ENCODE peak calls at places on chromosome 14, in nine cellular contexts. F is A549, H is uterus, J is testis, L is stomach, P is lung, E is keratinocyte, Z is OCI-LY7, W is heart left ventricle. T is an unnamed sample.

GRCh38 chr14:64525354-64525753 is 15.2 kb upstream of the HSPA2 start:
- DNase-seq in Z (no peak), E (no peak), F (no peak), L (no peak), J (no peak), H (no peak), W (no peak), P (no peak), T (no peak)

GRCh38 chr14:28773917-28774691 is 7.5 kb downstream of the FOXG1 start:
- DNase-seq in W (no peak), J (peak; percentile 74), E (no peak), P (no peak), L (no peak), H (no peak), F (no peak), Z (no peak), T (no peak)

GRCh38 chr14:90575781-90576180 is 179.0 kb downstream of the CALM1 start:
- DNase-seq in W (no peak), H (no peak), J (no peak), P (no peak), F (no peak), Z (no peak), L (no peak), E (no peak), T (no peak)

GRCh38 chr14:96065661-96066459 is 26.7 kb downstream of the C14orf132 start:
- DNase-seq in H (peak; percentile 4), Z (no peak), J (no peak), P (no peak), W (no peak), E (no peak), L (no peak), F (no peak), T (no peak)

GRCh38 chr14:69720912-69721311 is 46.0 kb upstream of the SRSF5 start:
- DNase-seq in E (no peak), J (peak; percentile 47), Z (no peak), H (no peak), P (no peak), L (no peak), F (no peak), W (no peak), T (no peak)

GRCh38 chr14:78253986-78254385 is 83.8 kb downstream of the NRXN3 start:
- DNase-seq in W (no peak), H (no peak), E (peak; percentile 72), F (peak; percentile 36), J (no peak), P (no peak), L (no peak), Z (no peak), T (no peak)

GRCh38 chr14:93430889-93431670 is at the start of gene UNC79:
- DNase-seq in W (no peak), P (no peak), F (no peak), L (no peak), J (peak; percentile 39), H (no peak), E (no peak), Z (no peak), T (peak; percentile 80)

GRCh38 chr14:88856786-88857366 is 32.4 kb downstream of the TTC8 start:
- DNase-seq in W (no peak), J (no peak), E (no peak), P (no peak), F (no peak), Z (no peak), H (no peak), L (no peak), T (no peak)

GRCh38 chr14:68969278-68969677 is 9.8 kb downstream of the ACTN1 start:
- DNase-seq in H (no peak), L (no peak), Z (no peak), J (no peak), F (no peak), E (no peak), P (no peak), W (no peak), T (no peak)

GRCh38 chr14:64915797-64916196 is 1.5 kb downstream of the CHURC1 start:
- DNase-seq in L (no peak), J (no peak), W (no peak), F (no peak), H (no peak), P (no peak), Z (peak; percentile 15), E (no peak), T (no peak)

GRCh38 chr14:74510955-74511354 is 17.4 kb downstream of the ISCA2 start:
- DNase-seq in H (no peak), P (no peak), L (no peak), Z (no peak), J (no peak), F (no peak), E (no peak), W (no peak), T (no peak)

GRCh38 chr14:60509438-60510253 is 700 bp downstream of the SIX6 start:
- DNase-seq in Z (no peak), L (no peak), P (no peak), E (no peak), W (no peak), H (no peak), J (no peak), F (no peak), T (no peak)

GRCh38 chr14:70808023-70808401 is 1.3 kb downstream of the MAP3K9 start:
- DNase-seq in J (no peak), H (no peak), W (no peak), E (no peak), F (peak; percentile 68), L (peak; percentile 56), Z (peak; percentile 41), P (peak; percentile 54), T (no peak)

GRCh38 chr14:88426271-88426670 is 40.8 kb downstream of the SPATA7 start:
- DNase-seq in J (no peak), P (no peak), H (no peak), L (no peak), W (no peak), F (no peak), Z (no peak), E (no peak), T (no peak)

GRCh38 chr14:70087380-70087697 is 101.4 kb downstream of the SLC8A3 start:
- DNase-seq in Z (no peak), L (no peak), F (no peak), H (no peak), P (no peak), J (no peak), E (no peak), W (no peak), T (no peak)

GRCh38 chr14:104532191-104532555 is 47.4 kb upstream of the C14orf180 start:
- DNase-seq in J (no peak), W (peak; percentile 14), H (no peak), E (no peak), Z (no peak), P (no peak), F (no peak), L (no peak), T (no peak)

GRCh38 chr14:55845963-55846851 is 266.2 kb downstream of the KTN1 start:
- DNase-seq in J (no peak), L (no peak), H (no peak), W (no peak), F (no peak), P (no peak), Z (no peak), E (no peak), T (no peak)

GRCh38 chr14:95185452-95186392 is 28.4 kb upstream of the DICER1 start:
- DNase-seq in Z (no peak), J (peak; percentile 61), F (no peak), W (peak; percentile 74), L (peak; percentile 44), E (no peak), P (peak; percentile 68), H (peak; percentile 57), T (peak; percentile 44)

GRCh38 chr14:69237584-69237983 is 22.4 kb upstream of the GALNT16 start:
- DNase-seq in W (no peak), P (no peak), H (no peak), Z (no peak), F (no peak), J (no peak), E (no peak), L (no peak), T (no peak)

GRCh38 chr14:22598896-22599244 is 770 bp downstream of the ABHD4 start:
- DNase-seq in H (peak; percentile 72), Z (peak; percentile 53), L (peak; percentile 64), W (no peak), J (no peak), P (peak; percentile 46), E (no peak), F (peak; percentile 81), T (peak; percentile 58)

DNA sequence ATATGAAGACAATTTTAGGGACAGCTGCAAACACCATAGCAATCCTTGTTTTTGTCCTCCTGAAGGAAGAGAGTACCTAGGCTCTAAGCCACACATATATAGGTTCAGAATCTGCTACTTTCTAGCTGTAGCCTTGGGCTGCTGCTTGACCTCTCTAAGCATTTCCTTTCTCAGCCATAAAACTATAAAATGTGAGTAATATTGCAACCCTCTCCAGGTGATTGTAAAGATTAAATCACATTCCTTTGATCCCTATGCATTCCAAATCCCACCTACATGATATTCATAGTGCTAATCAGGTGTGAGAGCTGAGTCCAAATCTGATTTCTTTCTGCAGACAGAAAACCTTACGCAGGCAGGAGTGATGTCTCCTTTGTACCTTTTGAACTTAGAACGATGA is 913.5 kb downstream of the VRK1 start:
- DNase-seq in L (no peak), J (no peak), F (no peak), E (peak; percentile 4), H (no peak), Z (no peak), P (no peak), W (no peak), T (no peak)
- H3K27ac ChIP-seq in L (no peak overlapping the region), J (no peak overlapping the region), F (no peak overlapping the region), E (no peak overlapping the region), H (no peak overlapping the region), Z (no peak overlapping the region), P (no peak overlapping the region), W (no peak overlapping the region), T (no peak overlapping the region)

DNA sequence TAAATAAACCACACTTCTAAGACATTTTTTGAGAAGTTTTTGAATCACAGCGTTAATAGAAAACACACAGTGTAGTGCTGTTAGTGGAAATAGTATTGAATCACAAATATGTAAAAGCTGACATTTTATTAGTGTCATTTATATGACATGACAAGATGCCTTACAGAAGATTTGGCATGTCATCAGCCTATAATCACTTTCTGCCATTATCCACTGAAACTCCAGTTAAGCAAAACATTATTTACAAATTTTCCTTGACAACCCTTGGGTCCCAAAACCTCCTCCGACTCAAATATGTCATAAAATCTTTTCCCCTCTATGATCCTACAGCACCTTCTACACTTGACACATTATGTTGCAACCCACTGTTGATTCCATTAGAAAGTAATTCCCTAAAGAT is 376.9 kb upstream of the LRFN5 start:
- DNase-seq in E (no peak), W (no peak), F (no peak), Z (no peak), H (no peak), J (no peak), L (no peak), P (no peak), T (no peak)
- H3K4me1 ChIP-seq in E (no peaks in the 10 kb centered on the region), W (no peaks in the 10 kb centered on the region), F (no peaks in the 10 kb centered on the region), Z (no peaks in the 10 kb centered on the region), H (no peaks in the 10 kb centered on the region), J (no peaks in the 10 kb centered on the region), L (no peaks in the 10 kb centered on the region), P (no peaks in the 10 kb centered on the region), T (no peaks in the 10 kb centered on the region)

GRCh38 chr14:101175731-101176534 is 272.4 kb upstream of the RTL1 start:
- DNase-seq in W (no peak), P (no peak), J (no peak), F (no peak), H (peak; percentile 7), Z (no peak), L (no peak), E (no peak), T (no peak)
- TF ChIP-seq CTCF in W (no peak), P (no peak), J (no peak), F (no peak), H (no peak), Z (no peak), L (no peak), E (no peak), T (no peak)

GRCh38 chr14:81273961-81274360 is 53.2 kb upstream of the GTF2A1 start:
- DNase-seq in F (no peak), H (no peak), E (no peak), P (no peak), Z (no peak), J (no peak), W (no peak), L (no peak), T (no peak)
- H3K27ac ChIP-seq in F (no peak overlapping the region), H (no peak overlapping the region), E (no peak overlapping the region), P (no peak overlapping the region), Z (no peak overlapping the region), J (no peak overlapping the region), W (no peak overlapping the region), L (no peak overlapping the region), T (no peak overlapping the region)

T was measured in pancreas.